ENCODE peak calls at places on chromosome 16, in four cellular contexts. H is stimulated activated naive B cell treated with anti-CD40 and anti-IgM and Interleukin-4, amounts not matched to agents 10 μg/mL and 1 μg/mL and 100 μg/mL, for 72 hours; T is H1; B is CMK. R is an unnamed sample.
A peak's percentile ranks its signal among the peaks of the same experiment; 100 is the strongest.

GRCh38 chr16:86458457-86458777 is 51.9 kb upstream of the FOXF1 start:
- DNase-seq in H (no peak), T (no peak), B (no peak), R (no peak)

GRCh38 chr16:81551141-81551808 is 106.7 kb downstream of the CMIP start:
- DNase-seq in H (no peak), T (no peak), B (no peak), R (no peak)

GRCh38 chr16:77816293-77816692 is 27.9 kb downstream of the VAT1L start:
- DNase-seq in H (no peak), T (no peak), B (no peak), R (no peak)

GRCh38 chr16:28821874-28822519 is 802 bp upstream of the ATXN2L start:
- DNase-seq in H (no peak), T (no peak), B (no peak), R (peak; percentile 42)

GRCh38 chr16:14501331-14502255 is 128.5 kb downstream of the PARN start:
- DNase-seq in H (no peak), T (peak; percentile 51), B (no peak), R (peak; percentile 70)

GRCh38 chr16:88833086-88833485 is 21.4 kb upstream of the APRT start:
- DNase-seq in H (no peak), T (no peak), B (no peak), R (no peak)

GRCh38 chr16:84555418-84556196 is 51.1 kb upstream of the MEAK7 start:
- DNase-seq in H (no peak), T (no peak), B (no peak), R (peak; percentile 65)

GRCh38 chr16:19520861-19521331 is 1.0 kb downstream of the GDE1 start:
- DNase-seq in H (no peak), T (no peak), B (no peak), R (peak; percentile 50)

GRCh38 chr16:10729649-10730048 is 14.0 kb upstream of the NUBP1 start:
- DNase-seq in H (no peak), T (no peak), B (no peak), R (peak; percentile 73)

GRCh38 chr16:23944381-23944780 is 108.6 kb downstream of the PRKCB start:
- DNase-seq in H (no peak), T (no peak), B (no peak), R (no peak)

GRCh38 chr16:28984619-28985135 is at the start of gene LAT:
- DNase-seq in H (no peak), T (no peak), B (peak; percentile 86), R (no peak)

GRCh38 chr16:46822270-46822669 is 8.7 kb downstream of the C16orf87 start:
- DNase-seq in H (no peak), T (no peak), B (no peak), R (no peak)

GRCh38 chr16:1494129-1494640 is 1.0 kb downstream of the TELO2 start:
- DNase-seq in H (no peak), T (peak; percentile 19), B (no peak), R (peak; percentile 31)

GRCh38 chr16:68643847-68644246 is 1.3 kb upstream of the CDH3 start:
- DNase-seq in H (no peak), T (no peak), B (no peak), R (peak; percentile 27)

GRCh38 chr16:65336169-65336568 is 214.3 kb upstream of the CDH11 start:
- DNase-seq in H (no peak), T (no peak), B (no peak), R (no peak)

GRCh38 chr16:49620158-49620867 is 235.6 kb downstream of the ZNF423 start:
- DNase-seq in H (no peak), T (no peak), B (no peak), R (peak; percentile 71)

GRCh38 chr16:29922326-29922725 is 3.7 kb downstream of the KCTD13 start:
- DNase-seq in H (no peak), T (no peak), B (no peak), R (no peak)

GRCh38 chr16:49592507-49593422 is 219.2 kb downstream of the C16orf78 start:
- DNase-seq in H (no peak), T (peak; percentile 49), B (no peak), R (peak; percentile 69)

GRCh38 chr16:65521685-65522338 is 399.9 kb upstream of the CDH11 start:
- DNase-seq in H (no peak), T (no peak), B (no peak), R (peak; percentile 51)

GRCh38 chr16:27762441-27762840 is 212.5 kb downstream of the KATNIP start:
- DNase-seq in H (no peak), T (no peak), B (no peak), R (no peak)

GRCh38 chr16:72832640-72833039 is 215.3 kb downstream of the ZFHX3 start:
- DNase-seq in H (peak; percentile 56), T (no peak), B (peak; percentile 58), R (peak; percentile 89)

GRCh38 chr16:67942200-67942509 is 1.8 kb downstream of the LCAT start:
- DNase-seq in H (no peak), T (peak; percentile 49), B (no peak), R (peak; percentile 52)

GRCh38 chr16:24771132-24771778 is 41.8 kb downstream of the TNRC6A start:
- DNase-seq in H (no peak), T (no peak), B (no peak), R (no peak)

GRCh38 chr16:48561960-48562393 is 48.0 kb downstream of the N4BP1 start:
- DNase-seq in H (no peak), T (no peak), B (no peak), R (no peak)

GRCh38 chr16:78396046-78396445 is 296.6 kb downstream of the WWOX start:
- DNase-seq in H (no peak), T (no peak), B (no peak), R (peak; percentile 10)

GRCh38 chr16:25063865-25064264 is 47.7 kb upstream of the LCMT1 start:
- DNase-seq in H (no peak), T (no peak), B (no peak), R (peak; percentile 35)

GRCh38 chr16:19844945-19845641 is 39.6 kb downstream of the GPRC5B start:
- DNase-seq in H (no peak), T (no peak), B (no peak), R (peak; percentile 49)

GRCh38 chr16:30997887-30998711 is 12.3 kb downstream of the STX1B start:
- DNase-seq in H (no peak), T (no peak), B (no peak), R (peak; percentile 17)

GRCh38 chr16:31712064-31712540 is 161.5 kb upstream of the ZNF267 start:
- DNase-seq in H (no peak), T (no peak), B (no peak), R (no peak)

GRCh38 chr16:15954814-15955151 is 5.4 kb downstream of the ABCC1 start:
- DNase-seq in H (no peak), T (no peak), B (no peak), R (no peak)

GRCh38 chr16:57677622-57678369 is 9.7 kb downstream of the ADGRG3 start:
- DNase-seq in H (no peak), T (no peak), B (no peak), R (no peak)

GRCh38 chr16:27973678-27974077 is 89.8 kb downstream of the GSG1L start:
- DNase-seq in H (no peak), T (no peak), B (no peak), R (peak; percentile 38)

GRCh38 chr16:89823087-89823823 is 5.0 kb upstream of the SPIRE2 start:
- DNase-seq in H (no peak), T (no peak), B (no peak), R (no peak)

GRCh38 chr16:49643429-49644142 is 212.3 kb downstream of the ZNF423 start:
- DNase-seq in H (no peak), T (no peak), B (no peak), R (peak; percentile 37)

GRCh38 chr16:14600164-14600563 is 29.9 kb downstream of the PARN start:
- DNase-seq in H (no peak), T (no peak), B (peak; percentile 5), R (peak; percentile 15)